ENCODE peak calls at places on chromosomes 6 and 20, in six cellular contexts. W, Z, E, B, V and G are unnamed samples.

GRCh38 chr6:11675610-11676009 is 103.0 kb downstream of the ADTRP start:
- DNase-seq in W (peak; percentile 44), Z (no peak), E (peak; percentile 45), B (no peak), V (no peak), G (no peak)

GRCh38 chr20:51450221-51450712 is 92.3 kb downstream of the NFATC2 start:
- DNase-seq in W (no peak), Z (no peak), E (no peak), B (no peak), V (no peak), G (no peak)

GRCh38 chr6:157669747-157670216 is 153.3 kb upstream of the SNX9 start:
- DNase-seq in W (no peak), Z (peak; percentile 94), E (peak; percentile 84), B (no peak), V (no peak), G (no peak)

GRCh38 chr6:61989616-61990015 is 296.4 kb downstream of the KHDRBS2 start:
- DNase-seq in W (no peak), Z (no peak), E (no peak), B (no peak), V (no peak), G (no peak)

GRCh38 chr6:79702701-79703100 is 71.6 kb downstream of the SH3BGRL2 start:
- DNase-seq in W (no peak), Z (no peak), E (no peak), B (no peak), V (no peak), G (no peak)

GRCh38 chr6:157592566-157592965 is 211.6 kb downstream of the ZDHHC14 start:
- DNase-seq in W (no peak), Z (no peak), E (no peak), B (no peak), V (no peak), G (peak; percentile 27)

GRCh38 chr20:15976047-15976731 is 597.1 kb downstream of the KIF16B start:
- DNase-seq in W (no peak), Z (no peak), E (no peak), B (no peak), V (no peak), G (no peak)

GRCh38 chr6:43298565-43299337 is 691 bp downstream of the SLC22A7 start:
- DNase-seq in W (no peak), Z (no peak), E (no peak), B (no peak), V (no peak), G (no peak)

GRCh38 chr20:48066851-48067250 is 281.6 kb upstream of the SULF2 start:
- DNase-seq in W (no peak), Z (no peak), E (no peak), B (no peak), V (no peak), G (no peak)

GRCh38 chr20:32487381-32487780 is 97.8 kb downstream of the NOL4L start:
- DNase-seq in W (no peak), Z (no peak), E (no peak), B (no peak), V (no peak), G (no peak)

GRCh38 chr6:21099338-21100314 is 493.9 kb upstream of the SOX4 start:
- DNase-seq in W (peak; percentile 35), Z (no peak), E (no peak), B (no peak), V (no peak), G (no peak)

GRCh38 chr6:143264996-143265734 is 185.3 kb downstream of the ADAT2 start:
- DNase-seq in W (no peak), Z (no peak), E (peak; percentile 21), B (no peak), V (no peak), G (no peak)

GRCh38 chr20:56605597-56605996 is 23.5 kb upstream of the TFAP2C start:
- DNase-seq in W (no peak), Z (no peak), E (peak; percentile 37), B (no peak), V (no peak), G (no peak)

GRCh38 chr6:34391023-34391485 is 1.4 kb downstream of the NUDT3 start:
- DNase-seq in W (peak; percentile 15), Z (no peak), E (peak; percentile 31), B (no peak), V (no peak), G (peak; percentile 36)

GRCh38 chr6:37974943-37975342 is 155.4 kb downstream of the ZFAND3 start:
- DNase-seq in W (no peak), Z (no peak), E (no peak), B (no peak), V (no peak), G (no peak)

GRCh38 chr20:45088247-45088646 is 12.7 kb downstream of the KCNS1 start:
- DNase-seq in W (no peak), Z (no peak), E (peak; percentile 49), B (no peak), V (no peak), G (no peak)

GRCh38 chr6:328184-328670 is 35.9 kb downstream of the DUSP22 start:
- DNase-seq in W (peak; percentile 99), Z (no peak), E (peak; percentile 56), B (no peak), V (no peak), G (peak; percentile 90)

GRCh38 chr6:13012977-13013680 is 296.6 kb downstream of the PHACTR1 start:
- DNase-seq in W (no peak), Z (peak; percentile 81), E (peak; percentile 13), B (no peak), V (no peak), G (no peak)

GRCh38 chr6:143901885-143902708 is 37.8 kb downstream of the ZC2HC1B start:
- DNase-seq in W (peak; percentile 85), Z (peak; percentile 41), E (peak; percentile 34), B (no peak), V (no peak), G (no peak)

GRCh38 chr6:163176097-163176496 is 238.4 kb upstream of the QKI start:
- DNase-seq in W (no peak), Z (no peak), E (no peak), B (no peak), V (no peak), G (no peak)

GRCh38 chr6:11425431-11425871 is 112.1 kb upstream of the TMEM170B start:
- DNase-seq in W (no peak), Z (no peak), E (no peak), B (no peak), V (no peak), G (no peak)